ENCODE peak calls at places on chromosomes 1 and 21, in eight cellular contexts. J, V, K, A, M, T, C and I are unnamed samples.

GRCh38 chr21:45535341-45536081 is 6.7 kb downstream of the SLC19A1 start:
- DNase-seq in A (peak), T (no peak), M (no peak), C (no peak), J (no peak), V (peak), K (no peak), I (no peak)

GRCh38 chr1:219906924-219907771 is 21.2 kb downstream of the SLC30A10 start:
- DNase-seq in A (no peak), V (no peak), J (no peak), T (no peak), K (no peak), M (peak), C (no peak), I (no peak)

GRCh38 chr1:3671371-3672180 is 19.3 kb downstream of the TP73 start:
- DNase-seq in M (no peak), J (no peak), C (no peak), A (peak), T (no peak), V (peak), K (no peak), I (no peak)

GRCh38 chr21:41678944-41679343 is 87.9 kb downstream of the RIPK4 start:
- DNase-seq in V (peak), T (peak), A (peak), M (peak), K (peak), C (no peak), J (no peak), I (peak)

GRCh38 chr1:237851209-237851845 is 39.4 kb downstream of the ZP4 start:
- DNase-seq in A (no peak), J (no peak), T (peak), M (peak), V (peak), C (no peak), K (no peak), I (peak)

GRCh38 chr1:15007842-15008241 is 145.7 kb upstream of the TMEM51 start:
- DNase-seq in K (no peak), C (no peak), T (no peak), V (no peak), M (no peak), A (no peak), J (no peak), I (no peak)

GRCh38 chr1:77803371-77803770 is 23.9 kb downstream of the MIGA1 start:
- DNase-seq in M (no peak), V (no peak), A (no peak), J (no peak), C (no peak), K (no peak), T (no peak), I (no peak)

GRCh38 chr21:32524010-32524719 is 61.2 kb downstream of the TCP10L start:
- DNase-seq in C (no peak), K (no peak), T (no peak), M (no peak), A (no peak), V (no peak), J (no peak), I (no peak)

GRCh38 chr1:100122177-100122576 is 10.6 kb downstream of the SASS6 start:
- DNase-seq in J (no peak), A (no peak), K (no peak), C (no peak), M (no peak), T (no peak), V (no peak), I (no peak)

GRCh38 chr21:26842976-26843911 is 2.0 kb downstream of the ADAMTS1 start:
- DNase-seq in K (no peak), C (peak), J (no peak), M (peak), T (peak), V (peak), A (peak), I (peak)

GRCh38 chr1:209409786-209410185 is 173.7 kb upstream of the CAMK1G start:
- DNase-seq in T (no peak), M (no peak), V (no peak), A (no peak), J (no peak), C (no peak), K (no peak), I (no peak)

GRCh38 chr1:27689423-27690173 is 17.6 kb upstream of the IFI6 start:
- DNase-seq in C (no peak), M (no peak), T (no peak), J (no peak), K (no peak), V (no peak), A (no peak), I (no peak)

GRCh38 chr1:37484325-37485051 is 10.1 kb downstream of the ZC3H12A start:
- DNase-seq in V (no peak), C (no peak), K (no peak), T (peak), M (no peak), A (no peak), J (no peak), I (no peak)

GRCh38 chr1:186662752-186663151 is 17.5 kb downstream of the PTGS2 start:
- DNase-seq in J (no peak), C (no peak), V (no peak), K (no peak), T (no peak), M (peak), A (no peak), I (peak)

GRCh38 chr1:164668451-164668850 is 109.5 kb downstream of the PBX1 start:
- DNase-seq in A (no peak), T (no peak), K (no peak), C (no peak), M (no peak), V (no peak), J (no peak), I (no peak)

GRCh38 chr1:42128984-42129383 is 24.2 kb upstream of the GUCA2B start:
- DNase-seq in J (no peak), T (no peak), K (no peak), C (no peak), M (no peak), V (no peak), A (no peak), I (no peak)

GRCh38 chr1:31581821-31582810 is 5.8 kb downstream of the TINAGL1 start:
- DNase-seq in A (no peak), C (no peak), M (no peak), T (no peak), J (no peak), V (no peak), K (no peak), I (no peak)

GRCh38 chr1:154479764-154480421 is 22.1 kb upstream of the TDRD10 start:
- DNase-seq in K (peak), M (peak), V (peak), C (peak), A (no peak), J (peak), T (peak), I (peak)

GRCh38 chr21:39087238-39087975 is 95.8 kb downstream of the PSMG1 start:
- DNase-seq in T (no peak), K (no peak), M (no peak), C (no peak), A (no peak), J (no peak), V (no peak), I (no peak)

GRCh38 chr1:225626698-225627097 is 26.2 kb downstream of the ENAH start:
- DNase-seq in J (no peak), T (no peak), C (no peak), K (no peak), A (no peak), M (no peak), V (no peak), I (no peak)

GRCh38 chr1:195335541-195335940 is 1272.7 kb downstream of the KCNT2 start:
- DNase-seq in A (no peak), M (no peak), K (no peak), T (no peak), C (no peak), J (no peak), V (no peak), I (no peak)

GRCh38 chr1:66244429-66244828 is 289.5 kb upstream of the SGIP1 start:
- DNase-seq in A (no peak), K (no peak), V (no peak), J (no peak), M (no peak), C (no peak), T (no peak), I (no peak)

GRCh38 chr1:159979257-159979656 is 25.2 kb upstream of the SLAMF9 start:
- DNase-seq in A (no peak), J (no peak), C (no peak), V (no peak), M (no peak), K (no peak), T (no peak), I (no peak)

GRCh38 chr1:30329802-30330557 is 393.4 kb downstream of the MATN1 start:
- DNase-seq in T (peak), C (no peak), V (peak), K (no peak), M (no peak), A (peak), J (no peak), I (peak)

GRCh38 chr1:177170756-177171535 is at the start of gene BRINP2:
- DNase-seq in M (no peak), A (peak), T (peak), K (no peak), C (peak), J (no peak), V (peak), I (peak)

GRCh38 chr1:237393632-237394031 is 351.6 kb downstream of the RYR2 start:
- DNase-seq in C (no peak), A (no peak), M (no peak), J (no peak), K (no peak), T (no peak), V (no peak), I (no peak)

GRCh38 chr1:84377480-84378095 is 20.7 kb upstream of the DNASE2B start:
- DNase-seq in M (peak), K (no peak), T (no peak), A (no peak), J (no peak), C (no peak), V (no peak), I (no peak)

GRCh38 chr21:39867198-39867650 is at the start of gene PCP4:
- DNase-seq in A (no peak), K (peak), V (peak), J (no peak), M (peak), T (peak), C (no peak), I (peak)

GRCh38 chr1:200780545-200781444 is 42.1 kb downstream of the CAMSAP2 start:
- DNase-seq in V (no peak), A (no peak), K (no peak), J (no peak), C (no peak), M (peak), T (no peak), I (no peak)